ENCODE peak calls at places on chromosomes 2 and 18, in nine cellular contexts. S, I, B, W, E, Y, F, J and X are unnamed samples.

GRCh38 chr2:144265654-144266053 is 254.3 kb downstream of the ZEB2 start:
- DNase-seq in S (no peak), I (no peak), B (no peak), W (no peak), E (no peak), Y (no peak), F (no peak), J (no peak), X (no peak)

GRCh38 chr2:142588269-142588668 is 289.2 kb upstream of the KYNU start:
- DNase-seq in S (no peak), I (no peak), B (no peak), W (no peak), E (no peak), Y (no peak), F (no peak), J (no peak), X (no peak)

GRCh38 chr18:59582395-59582794 is 114.8 kb downstream of the CCBE1 start:
- DNase-seq in S (no peak), I (no peak), B (no peak), W (no peak), E (no peak), Y (no peak), F (no peak), J (no peak), X (no peak)

GRCh38 chr2:239154971-239155805 is 245.6 kb downstream of the HDAC4 start:
- DNase-seq in S (no peak), I (no peak), B (peak), W (peak), E (no peak), Y (no peak), F (no peak), J (no peak), X (no peak)

GRCh38 chr2:232890536-232890895 is 20.5 kb downstream of the SNORC start:
- DNase-seq in S (no peak), I (no peak), B (no peak), W (no peak), E (no peak), Y (no peak), F (no peak), J (no peak), X (no peak)

GRCh38 chr2:100610381-100610831 is 47.6 kb downstream of the PDCL3 start:
- DNase-seq in S (peak), I (peak), B (peak), W (peak), E (peak), Y (peak), F (peak), J (peak), X (peak)

GRCh38 chr2:98086491-98087446 is at the start of gene VWA3B:
- DNase-seq in S (peak), I (no peak), B (no peak), W (peak), E (peak), Y (no peak), F (peak), J (peak), X (peak)

GRCh38 chr2:181308731-181309130 is 148.5 kb upstream of the ITGA4 start:
- DNase-seq in S (no peak), I (no peak), B (no peak), W (no peak), E (no peak), Y (no peak), F (no peak), J (no peak), X (no peak)

GRCh38 chr18:77851798-77852197 is 602.1 kb downstream of the GALR1 start:
- DNase-seq in S (no peak), I (no peak), B (no peak), W (no peak), E (no peak), Y (no peak), F (no peak), J (no peak), X (no peak)

GRCh38 chr2:137333386-137333972 is 568.1 kb downstream of the THSD7B start:
- DNase-seq in S (no peak), I (no peak), B (no peak), W (no peak), E (no peak), Y (no peak), F (no peak), J (no peak), X (no peak)

GRCh38 chr2:18980778-18981104 is 377.7 kb downstream of the OSR1 start:
- DNase-seq in S (no peak), I (no peak), B (no peak), W (no peak), E (no peak), Y (no peak), F (no peak), J (no peak), X (no peak)

GRCh38 chr2:181264016-181264415 is 193.2 kb upstream of the ITGA4 start:
- DNase-seq in S (no peak), I (no peak), B (no peak), W (no peak), E (no peak), Y (no peak), F (no peak), J (no peak), X (no peak)

GRCh38 chr2:63544017-63544627 is 44.2 kb downstream of the WDPCP start:
- DNase-seq in S (no peak), I (no peak), B (no peak), W (no peak), E (no peak), Y (no peak), F (no peak), J (peak), X (no peak)

GRCh38 chr2:52936029-52936428 is 831.6 kb upstream of the CHAC2 start:
- DNase-seq in S (no peak), I (no peak), B (no peak), W (no peak), E (no peak), Y (no peak), F (no peak), J (peak), X (no peak)

GRCh38 chr18:79093986-79094385 is 24.8 kb downstream of the ATP9B start:
- DNase-seq in S (no peak), I (no peak), B (no peak), W (no peak), E (no peak), Y (no peak), F (no peak), J (no peak), X (no peak)

GRCh38 chr18:63317982-63318881 is 1.3 kb downstream of the BCL2 start:
- DNase-seq in S (no peak), I (peak), B (peak), W (peak), E (peak), Y (peak), F (peak), J (no peak), X (peak)